ENCODE peak calls at places on chromosome 18, in five cellular contexts. T is A549, U is HepG2, P is GM12878, L is K562. H is an unnamed sample.

GRCh38 chr18:43108469-43108868 is 7.0 kb downstream of the RIT2 start:
- DNase-seq in T (no peak), U (no peak), P (no peak), L (no peak), H (no peak)

GRCh38 chr18:6948656-6949055 is 168.9 kb downstream of the LAMA1 start:
- DNase-seq in T (no peak), U (no peak), P (no peak), L (no peak), H (no peak)

GRCh38 chr18:61334491-61334850 is 1.2 kb downstream of the CDH20 start:
- DNase-seq in T (no peak), U (no peak), P (no peak), L (no peak), H (no peak)

GRCh38 chr18:33804258-33804657 is 226.2 kb downstream of the ASXL3 start:
- DNase-seq in T (peak; percentile 0), U (no peak), P (no peak), L (no peak), H (no peak)

GRCh38 chr18:10101293-10101701 is 187.5 kb downstream of the VAPA start:
- DNase-seq in T (no peak), U (no peak), P (no peak), L (no peak), H (peak; percentile 27)

GRCh38 chr18:3594760-3595241 is 144.8 kb downstream of the TGIF1 start:
- DNase-seq in T (peak; percentile 58), U (peak; percentile 30), P (no peak), L (no peak), H (no peak)

GRCh38 chr18:63859781-63860535 is 27.5 kb upstream of the SERPINB2 start:
- DNase-seq in T (no peak), U (no peak), P (no peak), L (no peak), H (no peak)

GRCh38 chr18:60466671-60467070 is 94.1 kb upstream of the MC4R start:
- DNase-seq in T (no peak), U (no peak), P (no peak), L (no peak), H (no peak)

GRCh38 chr18:79483971-79484491 is 88.3 kb downstream of the NFATC1 start:
- DNase-seq in T (no peak), U (no peak), P (no peak), L (no peak), H (no peak)

GRCh38 chr18:22556271-22556990 is 138.7 kb upstream of the CTAGE1 start:
- DNase-seq in T (no peak), U (no peak), P (no peak), L (no peak), H (no peak)

GRCh38 chr18:48923746-48924580 is 26.8 kb downstream of the SMAD7 start:
- DNase-seq in T (no peak), U (no peak), P (no peak), L (no peak), H (no peak)

GRCh38 chr18:70419526-70419925 is 130.7 kb downstream of the SOCS6 start:
- DNase-seq in T (no peak), U (no peak), P (no peak), L (no peak), H (no peak)

GRCh38 chr18:10400534-10400933 is 53.9 kb upstream of the APCDD1 start:
- DNase-seq in T (no peak), U (no peak), P (no peak), L (no peak), H (no peak)

GRCh38 chr18:54254265-54254758 is 15.0 kb upstream of the POLI start:
- DNase-seq in T (peak; percentile 53), U (peak; percentile 98), P (no peak), L (no peak), H (peak; percentile 8)

GRCh38 chr18:54261894-54262293 is 7.4 kb upstream of the POLI start:
- DNase-seq in T (no peak), U (no peak), P (peak; percentile 85), L (no peak), H (no peak)

GRCh38 chr18:54260376-54261072 is 8.8 kb upstream of the POLI start:
- DNase-seq in T (no peak), U (peak; percentile 14), P (no peak), L (no peak), H (no peak)

GRCh38 chr18:54255141-54255540 is 14.2 kb upstream of the POLI start:
- DNase-seq in T (no peak), U (no peak), P (no peak), L (no peak), H (no peak)

DNA sequence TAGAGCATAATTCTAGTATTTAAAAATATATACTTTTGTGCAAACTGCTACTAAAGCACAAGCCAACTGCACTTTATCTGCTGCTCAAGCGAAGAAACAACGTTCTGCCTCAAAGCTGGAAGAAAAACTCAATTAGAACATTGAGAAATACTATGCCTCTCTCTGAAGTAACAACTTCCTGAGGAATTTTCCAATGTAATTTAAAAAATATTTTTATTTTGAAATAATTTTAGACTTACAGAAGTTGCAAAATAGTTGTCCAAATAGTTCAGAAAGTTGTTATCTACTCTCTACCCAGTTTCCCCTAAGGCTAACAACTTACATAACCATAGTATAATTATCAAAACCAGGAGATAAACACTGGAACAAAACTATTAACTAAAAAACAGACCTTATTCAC is 12.3 kb upstream of the POLI start:
- DNase-seq in T (no peak), U (no peak), P (no peak), L (no peak), H (no peak)
- TF ChIP-seq JUNB in T (no peak), U (no peak), P (no peak), L (no peak), H (no peak)

GRCh38 chr18:73752546-73752945 is 395.1 kb downstream of the FBXO15 start:
- DNase-seq in T (peak; percentile 54), U (no peak), P (no peak), L (no peak), H (no peak)
- TF ChIP-seq JUNB in T (peak; percentile 15), U (no peak), P (no peak), L (no peak), H (no peak)

GRCh38 chr18:76339246-76339620 is 155.8 kb downstream of the ZNF516 start:
- DNase-seq in T (no peak), U (no peak), P (no peak), L (no peak), H (no peak)
- TF ChIP-seq JUNB in T (no peak), U (no peak), P (no peak), L (no peak), H (no peak)

DNA sequence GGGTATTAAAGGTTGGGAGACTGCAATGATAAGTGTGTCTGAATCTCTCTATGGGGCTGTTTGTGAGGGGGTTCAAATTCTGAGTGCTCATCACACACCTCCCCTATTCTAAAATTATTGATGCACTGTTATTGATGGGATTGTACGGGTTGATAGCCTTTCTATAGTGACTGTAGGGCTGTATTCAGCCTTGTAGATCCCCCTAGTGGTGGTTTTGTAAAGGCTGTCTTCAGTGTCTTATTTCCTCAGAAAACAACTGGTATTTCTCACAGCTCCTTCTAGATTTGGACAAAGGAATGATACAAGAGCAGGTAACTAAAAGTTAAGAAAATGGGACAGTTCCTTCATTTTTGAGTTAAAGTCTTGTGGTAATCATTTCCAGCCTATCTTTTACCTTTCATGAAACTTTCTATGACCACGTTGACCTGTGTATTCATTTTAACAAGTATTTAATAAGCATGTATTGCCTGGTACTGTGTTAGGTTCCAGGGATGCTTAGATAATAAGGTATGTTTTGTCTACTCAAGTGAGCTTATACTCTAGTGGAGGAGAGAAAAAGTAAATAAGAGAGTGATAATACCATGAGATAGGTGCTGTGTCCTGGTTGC is 21.2 kb downstream of the SMAD4 start:
- DNase-seq in T (peak; percentile 38), U (peak; percentile 33), P (no peak), L (peak; percentile 20), H (peak; percentile 90)
- TF ChIP-seq JUNB in T (no peak), U (no peak), P (no peak), L (no peak), H (no peak)

GRCh38 chr18:21284540-21284939 is 42.5 kb downstream of the GREB1L start:
- DNase-seq in T (no peak), U (no peak), P (no peak), L (no peak), H (no peak)

GRCh38 chr18:21277578-21277977 is 35.5 kb downstream of the GREB1L start:
- DNase-seq in T (no peak), U (no peak), P (no peak), L (no peak), H (no peak)

GRCh38 chr18:21275645-21276044 is 33.6 kb downstream of the GREB1L start:
- DNase-seq in T (no peak), U (no peak), P (no peak), L (no peak), H (no peak)

GRCh38 chr18:21281611-21282010 is 39.6 kb downstream of the GREB1L start:
- DNase-seq in T (no peak), U (no peak), P (no peak), L (no peak), H (no peak)
- TF ChIP-seq JUNB in T (no peak), U (no peak), P (no peak), L (no peak), H (no peak)

H was measured in GM23338.